ENCODE peak calls at places on chromosomes 4 and X, in six cellular contexts. K, E, H, F, M and U are unnamed samples.

GRCh38 chrX:110021180-110022022 is 18.5 kb downstream of the TMEM164 start:
- DNase-seq in H (no peak), E (no peak), K (no peak), F (peak; percentile 60), M (no peak), U (peak; percentile 34)

GRCh38 chr4:169440446-169440845 is 169.7 kb upstream of the SH3RF1 start:
- DNase-seq in K (no peak), F (no peak), M (no peak), E (no peak), H (no peak), U (no peak)

GRCh38 chrX:39811391-39811790 is 286.4 kb downstream of the BCOR start:
- DNase-seq in M (no peak), F (no peak), K (peak; percentile 93), E (peak; percentile 52), H (no peak), U (no peak)

GRCh38 chrX:27751976-27752375 is 55.8 kb upstream of the MAGEB10 start:
- DNase-seq in K (no peak), H (no peak), E (no peak), F (no peak), M (no peak), U (peak; percentile 1)

GRCh38 chrX:97895751-97896150 is 1012.0 kb downstream of the RPA4 start:
- DNase-seq in H (peak; percentile 7), F (peak; percentile 2), K (no peak), M (no peak), E (no peak), U (no peak)

GRCh38 chr4:96833831-96834230 is 993.9 kb downstream of the PDHA2 start:
- DNase-seq in H (peak; percentile 3), K (no peak), F (no peak), M (no peak), E (no peak), U (peak; percentile 14)

GRCh38 chr4:85672959-85673358 is 198.0 kb downstream of the ARHGAP24 start:
- DNase-seq in H (no peak), M (no peak), F (no peak), E (no peak), K (no peak), U (no peak)

GRCh38 chr4:118758293-118758692 is 73.1 kb downstream of the METTL14 start:
- DNase-seq in E (no peak), M (no peak), K (no peak), H (no peak), F (no peak), U (no peak)

GRCh38 chr4:25439913-25440477 is 62.9 kb downstream of the ANAPC4 start:
- DNase-seq in F (peak; percentile 34), M (peak; percentile 37), K (peak; percentile 80), H (peak; percentile 66), E (peak; percentile 55), U (peak; percentile 77)

GRCh38 chr4:7905461-7905915 is 34.2 kb downstream of the AFAP1 start:
- DNase-seq in K (no peak), F (peak; percentile 55), H (no peak), E (no peak), M (no peak), U (no peak)

GRCh38 chrX:153608821-153609220 is 9.9 kb upstream of the CCNQ start:
- DNase-seq in E (no peak), H (no peak), M (no peak), K (no peak), F (no peak), U (no peak)

GRCh38 chrX:137848291-137848905 is 282.5 kb downstream of the ZIC3 start:
- DNase-seq in M (no peak), K (peak; percentile 20), F (no peak), H (no peak), E (no peak), U (no peak)

GRCh38 chr4:106659386-106659785 is 290.8 kb upstream of the GIMD1 start:
- DNase-seq in H (no peak), F (no peak), E (no peak), K (no peak), M (no peak), U (peak; percentile 11)

GRCh38 chr4:75494563-75494962 is 19.6 kb downstream of the RCHY1 start:
- DNase-seq in M (no peak), K (no peak), E (no peak), F (peak; percentile 71), H (no peak), U (peak; percentile 82)

GRCh38 chrX:77446840-77447239 is 349 bp upstream of the FGF16 start:
- DNase-seq in E (no peak), K (no peak), H (no peak), M (no peak), F (no peak), U (no peak)

GRCh38 chr4:24574256-24574655 is 10.1 kb downstream of the DHX15 start:
- DNase-seq in E (no peak), M (no peak), K (no peak), H (no peak), F (no peak), U (no peak)

GRCh38 chrX:20015422-20015821 is 24.6 kb upstream of the BCLAF3 start:
- DNase-seq in K (no peak), E (no peak), M (no peak), F (no peak), H (no peak), U (no peak)

GRCh38 chrX:49205443-49205842 is 5.5 kb upstream of the SYP start:
- DNase-seq in F (no peak), E (no peak), H (no peak), K (no peak), M (no peak), U (no peak)

GRCh38 chr4:1315838-1316536 is 26.3 kb downstream of the MAEA start:
- DNase-seq in M (no peak), E (no peak), F (no peak), H (no peak), K (no peak), U (no peak)

GRCh38 chr4:85733798-85734197 is 258.8 kb downstream of the ARHGAP24 start:
- DNase-seq in F (no peak), M (no peak), E (no peak), K (no peak), H (no peak), U (no peak)

GRCh38 chrX:39773923-39774803 is 323.6 kb downstream of the BCOR start:
- DNase-seq in E (no peak), H (no peak), K (no peak), M (no peak), F (no peak), U (no peak)

GRCh38 chr4:77852892-77853495 is 9.6 kb upstream of the MRPL1 start:
- DNase-seq in F (no peak), E (no peak), K (no peak), M (no peak), H (no peak), U (no peak)

GRCh38 chrX:133497356-133497755 is 82.1 kb upstream of the GPC4 start:
- DNase-seq in K (no peak), E (no peak), F (no peak), M (no peak), H (no peak), U (no peak)

GRCh38 chr4:6917445-6918241 is 8.0 kb downstream of the TBC1D14 start:
- DNase-seq in H (no peak), F (no peak), M (no peak), E (peak; percentile 59), K (peak; percentile 62), U (peak; percentile 60)

GRCh38 chr4:26992657-26993361 is 132.2 kb downstream of the STIM2 start:
- DNase-seq in F (peak; percentile 16), E (no peak), K (no peak), M (no peak), H (no peak), U (peak; percentile 16)

GRCh38 chr4:139664442-139664841 is 1.2 kb upstream of the MGST2 start:
- DNase-seq in E (no peak), K (no peak), F (no peak), H (no peak), M (no peak), U (no peak)

GRCh38 chr4:184274288-184274951 is 56.7 kb upstream of the ENPP6 start:
- DNase-seq in H (no peak), M (no peak), E (no peak), F (no peak), K (no peak), U (no peak)

GRCh38 chrX:10086683-10087082 is 70.1 kb upstream of the CLCN4 start:
- DNase-seq in H (no peak), K (no peak), F (no peak), E (no peak), M (no peak), U (no peak)

GRCh38 chr4:136650541-136651277 is 881.6 kb downstream of the PCDH18 start:
- DNase-seq in M (no peak), E (no peak), K (no peak), F (no peak), H (no peak), U (peak; percentile 38)

GRCh38 chrX:130263016-130263415 is 5.7 kb downstream of the ZNF280C start:
- DNase-seq in M (no peak), K (no peak), E (no peak), H (no peak), F (no peak), U (no peak)

GRCh38 chrX:130264573-130264972 is 4.1 kb downstream of the ZNF280C start:
- DNase-seq in K (no peak), F (no peak), M (no peak), E (no peak), H (no peak), U (peak; percentile 32)

GRCh38 chrX:130268500-130269170 is at the start of gene ZNF280C:
- DNase-seq in K (peak; percentile 84), H (peak; percentile 84), F (peak; percentile 56), E (peak; percentile 89), M (peak; percentile 37), U (peak; percentile 86)
- TF ChIP-seq CTCF in K (peak; percentile 30), H (peak; percentile 29), F (peak; percentile 42), E (no peak), M (peak; percentile 6), U (no peak)

GRCh38 chr4:150971901-150972300 is 43.2 kb downstream of the LRBA start:
- DNase-seq in H (no peak), M (no peak), E (no peak), K (no peak), F (no peak), U (no peak)
- TF ChIP-seq CTCF in H (no peak), M (no peak), E (no peak), K (no peak), F (no peak), U (no peak)

DNA sequence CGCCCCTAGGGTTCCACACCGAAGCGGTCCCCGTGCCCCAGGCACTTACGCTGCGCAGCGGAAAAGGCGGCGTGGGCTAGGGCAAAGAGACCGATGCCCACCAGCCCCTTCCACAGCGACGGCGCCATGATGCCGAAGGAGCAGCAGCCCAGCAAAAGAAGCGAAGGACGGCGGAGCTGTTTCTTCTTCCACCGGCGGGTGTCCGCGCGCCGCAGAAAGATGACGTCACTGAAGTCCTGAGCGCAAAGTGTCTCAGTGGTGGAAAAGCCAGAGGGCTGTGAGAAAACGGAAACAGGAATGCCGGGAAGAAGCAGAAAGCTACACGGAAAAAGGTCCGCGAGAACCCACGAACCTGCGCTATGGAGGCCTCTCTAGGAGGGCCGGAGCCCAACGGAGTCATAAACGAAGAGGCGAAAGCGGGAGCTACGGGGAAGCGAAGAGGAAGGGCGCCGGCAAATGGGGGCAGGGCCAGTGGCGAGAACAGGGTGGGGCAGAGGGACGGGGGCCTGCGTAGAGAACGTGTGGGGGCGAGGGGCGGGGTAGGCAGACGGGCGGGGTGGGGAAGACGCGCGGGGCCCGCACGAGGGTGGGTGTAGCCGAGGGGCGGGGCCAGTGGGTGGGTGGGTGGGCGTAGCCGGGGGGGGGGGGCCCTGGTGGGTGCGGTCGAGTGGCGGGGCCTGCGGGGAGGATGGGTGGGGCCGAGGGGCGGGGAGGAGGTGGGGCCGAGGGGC is at the start of gene MMGT1:
- DNase-seq in H (peak; percentile 90), F (peak; percentile 39), E (peak; percentile 78), K (peak; percentile 88), M (peak; percentile 28), U (peak; percentile 75)
- TF ChIP-seq CTCF in H (no peak), F (no peak), E (no peak), K (peak; percentile 4), M (no peak), U (no peak)

GRCh38 chrX:107442914-107443527 is 6.4 kb upstream of the FRMPD3 start:
- DNase-seq in K (no peak), F (no peak), M (no peak), H (no peak), E (no peak), U (no peak)
- TF ChIP-seq CTCF in K (no peak), F (no peak), M (no peak), H (no peak), E (no peak), U (no peak)